ENCODE peak calls at places on chromosomes 12 and 14, in eight cellular contexts. A is GDM1; E is prostate gland; U is kidney tubule cell; C is activated naive CD4-positive, alpha-beta T cell; W is PC-3; I is pancreas; X is GM12865. T is an unnamed sample.

GRCh38 chr12:28767836-28768348 is 381.2 kb upstream of the FAR2 start:
- DNase-seq in A (no peak), E (no peak), U (no peak), C (no peak), W (no peak), I (no peak), X (no peak), T (no peak)

GRCh38 chr14:104341532-104342434 is 203.4 kb downstream of the KIF26A start:
- DNase-seq in A (no peak), E (no peak), U (peak), C (no peak), W (peak), I (peak), X (peak), T (no peak)

GRCh38 chr14:72582582-72582981 is 311.3 kb downstream of the DPF3 start:
- DNase-seq in A (no peak), E (no peak), U (peak), C (no peak), W (no peak), I (no peak), X (no peak), T (no peak)

GRCh38 chr14:92846162-92846897 is 52.2 kb downstream of the GOLGA5 start:
- DNase-seq in A (no peak), E (no peak), U (peak), C (no peak), W (peak), I (no peak), X (peak), T (no peak)

GRCh38 chr12:94873368-94874085 is 130.0 kb downstream of the NDUFA12 start:
- DNase-seq in A (no peak), E (peak), U (peak), C (no peak), W (no peak), I (peak), X (peak), T (no peak)

GRCh38 chr12:10362325-10362724 is 27.5 kb downstream of the KLRK1 start:
- DNase-seq in A (no peak), E (no peak), U (peak), C (no peak), W (no peak), I (no peak), X (no peak), T (no peak)

GRCh38 chr14:92368001-92368400 is 45.0 kb downstream of the SLC24A4 start:
- DNase-seq in A (no peak), E (no peak), U (no peak), C (no peak), W (no peak), I (no peak), X (no peak), T (no peak)

GRCh38 chr12:12611512-12612306 is at the start of gene CREBL2:
- DNase-seq in A (peak), E (peak), U (peak), C (peak), W (peak), I (peak), X (peak), T (peak)

GRCh38 chr12:87866602-87867292 is 162.5 kb downstream of the C12orf50 start:
- DNase-seq in A (no peak), E (no peak), U (peak), C (no peak), W (peak), I (no peak), X (peak), T (no peak)

GRCh38 chr12:39378346-39378745 is 64.6 kb downstream of the KIF21A start:
- DNase-seq in A (no peak), E (no peak), U (no peak), C (no peak), W (no peak), I (no peak), X (no peak), T (no peak)

GRCh38 chr14:92948647-92949046 is 25.7 kb downstream of the CHGA start:
- DNase-seq in A (no peak), E (no peak), U (no peak), C (no peak), W (no peak), I (no peak), X (no peak), T (no peak)

GRCh38 chr14:75050852-75051555 is at the start of gene MLH3:
- DNase-seq in A (peak), E (peak), U (peak), C (peak), W (peak), I (peak), X (peak), T (peak)

GRCh38 chr14:67461341-67461985 is 27.1 kb downstream of the TMEM229B start:
- DNase-seq in A (no peak), E (no peak), U (peak), C (no peak), W (no peak), I (no peak), X (no peak), T (no peak)

GRCh38 chr12:122730215-122731014 is at the start of gene HCAR1:
- DNase-seq in A (no peak), E (no peak), U (peak), C (no peak), W (peak), I (no peak), X (peak), T (no peak)

GRCh38 chr12:5656836-5657235 is 224.9 kb downstream of the NTF3 start:
- DNase-seq in A (no peak), E (no peak), U (no peak), C (no peak), W (no peak), I (no peak), X (no peak), T (no peak)

GRCh38 chr12:100718212-100718611 is 76.4 kb upstream of the ANO4 start:
- DNase-seq in A (no peak), E (no peak), U (no peak), C (no peak), W (no peak), I (no peak), X (no peak), T (no peak)

GRCh38 chr12:85489194-85489593 is 209.2 kb downstream of the ALX1 start:
- DNase-seq in A (no peak), E (no peak), U (no peak), C (no peak), W (peak), I (no peak), X (no peak), T (no peak)

GRCh38 chr12:120534703-120535655 is 823 bp downstream of the RNF10 start:
- DNase-seq in A (no peak), E (peak), U (peak), C (peak), W (peak), I (peak), X (peak), T (peak)

GRCh38 chr14:58665773-58666500 is 28.2 kb downstream of the DACT1 start:
- DNase-seq in A (no peak), E (no peak), U (no peak), C (no peak), W (no peak), I (no peak), X (no peak), T (no peak)

GRCh38 chr14:23009939-23010718 is at the start of gene C14orf93:
- DNase-seq in A (peak), E (peak), U (peak), C (peak), W (peak), I (peak), X (peak), T (no peak)

GRCh38 chr14:69055125-69055524 is 76.0 kb upstream of the ACTN1 start:
- DNase-seq in A (no peak), E (no peak), U (peak), C (no peak), W (no peak), I (no peak), X (no peak), T (no peak)